ENCODE peak calls at places on chromosomes 16 and 17, in seven cellular contexts. D is HL-60; A is adrenal gland; R is activated CD8-positive, alpha-beta T cell treated with anti-CD3 and anti-CD28 coated beads, Interleukin-2, amount 10 ng/mL, durations not matched to agents 7 days and 5 days; P is NCI-H460; Z is activated effector memory CD4-positive, alpha-beta T cell treated with Interleukin-2 at 50 U/mL for 16 hours; H is thyroid gland. U is an unnamed sample.

GRCh38 chr17:78839762-78840529 is 668 bp downstream of the USP36 start:
- DNase-seq in A (peak), P (no peak), H (peak), Z (peak), R (peak), D (no peak), U (peak)

GRCh38 chr17:4836221-4836620 is 3.1 kb downstream of the MINK1 start:
- DNase-seq in P (no peak), Z (no peak), H (no peak), D (no peak), R (no peak), A (no peak), U (no peak)

GRCh38 chr17:4858880-4859260 is 25.7 kb downstream of the MINK1 start:
- DNase-seq in P (no peak), D (no peak), A (peak), R (no peak), H (peak), Z (no peak), U (no peak)

GRCh38 chr16:28033870-28034269 is 29.6 kb downstream of the GSG1L start:
- DNase-seq in R (no peak), D (no peak), A (no peak), H (no peak), P (no peak), Z (no peak), U (no peak)

GRCh38 chr16:64738321-64738960 is 383.4 kb downstream of the CDH11 start:
- DNase-seq in Z (no peak), A (no peak), H (no peak), R (no peak), D (no peak), P (no peak), U (no peak)

GRCh38 chr16:71781741-71782140 is 26.9 kb downstream of the AP1G1 start:
- DNase-seq in D (no peak), A (no peak), Z (no peak), P (no peak), H (no peak), R (no peak), U (no peak)

GRCh38 chr17:6641374-6641818 is 536 bp downstream of the TXNDC17 start:
- DNase-seq in D (no peak), P (no peak), A (no peak), H (no peak), R (no peak), Z (no peak), U (no peak)

GRCh38 chr16:53440125-53440524 is 5.9 kb downstream of the RBL2 start:
- DNase-seq in A (no peak), D (no peak), Z (no peak), P (no peak), R (no peak), H (no peak), U (no peak)

GRCh38 chr17:10197721-10198508 is 491 bp downstream of the GAS7 start:
- DNase-seq in R (no peak), D (no peak), A (no peak), H (no peak), P (no peak), Z (no peak), U (peak)

GRCh38 chr16:3945751-3946603 is 65.5 kb upstream of the CREBBP start:
- DNase-seq in Z (no peak), H (peak), R (no peak), D (no peak), P (peak), A (no peak), U (no peak)

GRCh38 chr17:7916383-7916677 is 241 bp upstream of the RNF227 start:
- DNase-seq in P (no peak), H (no peak), D (no peak), A (no peak), R (no peak), Z (no peak), U (no peak)

GRCh38 chr17:74164446-74165045 is 38.9 kb upstream of the RPL38 start:
- DNase-seq in R (no peak), D (no peak), H (no peak), P (no peak), A (no peak), Z (no peak), U (no peak)

GRCh38 chr16:82062645-82063058 is 27.6 kb downstream of the HSD17B2 start:
- DNase-seq in D (peak), R (no peak), Z (no peak), A (no peak), H (no peak), P (no peak), U (no peak)

GRCh38 chr17:45747907-45748306 is 36.2 kb upstream of the CRHR1 start:
- DNase-seq in D (no peak), R (no peak), P (no peak), Z (no peak), H (no peak), A (no peak), U (no peak)

GRCh38 chr17:39609416-39610025 is 1.8 kb upstream of the NEUROD2 start:
- DNase-seq in H (no peak), P (no peak), D (no peak), A (no peak), Z (no peak), R (no peak), U (no peak)

GRCh38 chr16:29947897-29948296 is 14.0 kb upstream of the TMEM219 start:
- DNase-seq in P (no peak), R (no peak), D (no peak), H (no peak), Z (no peak), A (no peak), U (no peak)

GRCh38 chr17:14211778-14212177 is 24.9 kb downstream of the CDRT15 start:
- DNase-seq in H (peak), A (peak), D (no peak), R (no peak), P (no peak), Z (no peak), U (no peak)

GRCh38 chr17:6279659-6280058 is 155.3 kb downstream of the AIPL1 start:
- DNase-seq in A (no peak), H (peak), P (peak), Z (no peak), R (no peak), D (no peak), U (peak)

GRCh38 chr17:14016858-14017257 is 52.4 kb upstream of the COX10 start:
- DNase-seq in R (no peak), H (no peak), A (no peak), Z (no peak), D (no peak), P (no peak), U (no peak)

GRCh38 chr16:89257757-89258465 is 40.4 kb downstream of the ZNF778 start:
- DNase-seq in A (no peak), H (no peak), Z (no peak), D (no peak), P (no peak), R (no peak), U (no peak)

GRCh38 chr17:2123467-2124251 is 68.8 kb downstream of the HIC1 start:
- DNase-seq in A (peak), H (no peak), P (no peak), R (no peak), Z (no peak), D (peak), U (peak)

GRCh38 chr17:39943702-39944392 is 16.3 kb downstream of the LRRC3C start:
- DNase-seq in D (no peak), Z (no peak), H (no peak), P (no peak), R (no peak), A (no peak), U (no peak)

GRCh38 chr17:68418876-68419275 is 38.4 kb downstream of the WIPI1 start:
- DNase-seq in A (no peak), P (no peak), D (no peak), R (no peak), Z (no peak), H (no peak), U (no peak)

GRCh38 chr16:5056347-5056746 is 9.4 kb downstream of the C16orf89 start:
- DNase-seq in D (no peak), P (no peak), R (peak), H (no peak), A (no peak), Z (no peak), U (peak)

GRCh38 chr16:66617010-66617434 is 12.5 kb downstream of the CMTM3 start:
- DNase-seq in D (no peak), Z (no peak), H (no peak), R (no peak), P (no peak), A (no peak), U (no peak)

GRCh38 chr17:11144358-11145233 is 96.4 kb upstream of the SHISA6 start:
- DNase-seq in A (peak), R (peak), P (peak), H (peak), Z (no peak), D (no peak), U (peak)

GRCh38 chr16:2371421-2371820 is 30.9 kb upstream of the ABCA3 start:
- DNase-seq in D (no peak), A (no peak), P (no peak), H (no peak), Z (no peak), R (no peak), U (no peak)

GRCh38 chr17:42179911-42180410 is 981 bp downstream of the KCNH4 start:
- DNase-seq in P (peak), Z (no peak), D (no peak), H (peak), A (peak), R (peak), U (peak)

GRCh38 chr17:68733241-68734176 is 132.3 kb upstream of the FAM20A start:
- DNase-seq in P (no peak), R (no peak), A (no peak), D (no peak), H (peak), Z (no peak), U (no peak)

GRCh38 chr16:4307215-4308037 is 8.4 kb upstream of the GLIS2 start:
- DNase-seq in A (peak), P (peak), D (peak), Z (peak), H (peak), R (peak), U (peak)

GRCh38 chr17:35740997-35741931 is 9.8 kb downstream of the RASL10B start:
- DNase-seq in D (no peak), P (no peak), Z (no peak), A (no peak), R (peak), H (peak), U (no peak)

GRCh38 chr16:48138543-48138942 is 17.2 kb downstream of the ABCC12 start:
- DNase-seq in P (no peak), A (no peak), Z (no peak), R (no peak), D (no peak), H (no peak), U (no peak)

GRCh38 chr16:11914759-11915643 is 755 bp downstream of the GSPT1 start:
- DNase-seq in P (no peak), D (peak), R (peak), A (peak), Z (peak), H (peak), U (peak)

GRCh38 chr16:48235058-48235555 is 9.0 kb upstream of the LONP2 start:
- DNase-seq in P (no peak), Z (no peak), D (no peak), R (no peak), A (no peak), H (no peak), U (no peak)

GRCh38 chr17:79542718-79543117 is 68.1 kb downstream of the RBFOX3 start:
- DNase-seq in D (no peak), P (no peak), H (no peak), Z (no peak), R (no peak), A (no peak), U (no peak)

GRCh38 chr16:80509872-80510271 is 30.9 kb upstream of the DYNLRB2 start:
- DNase-seq in P (no peak), D (no peak), H (no peak), R (no peak), Z (no peak), A (no peak), U (peak)